ENCODE peak calls at places on chromosomes 3 and 15, in five cellular contexts. C is left kidney; X is activated T-helper 1 cell treated with anti-CD3 and anti-CD28 coated beads, Interleukin-12 subunit alpha, Interleukin-12 subunit beta, Interleukin-2, Interleukin-4 antibody, amounts not matched to agents 30 ng/mL and 10 ng/mL and 1 ng/mL, durations not matched to agents 14 hours and 24 hours and 36 hours; Z is GM03348; Y is hepatocyte. F is an unnamed sample.
A peak's percentile ranks its signal among the peaks of the same experiment; 100 is the strongest.

GRCh38 chr3:64399205-64399800 is 174.0 kb upstream of the PRICKLE2 start:
- DNase-seq in C (peak; percentile 82), X (no peak), Z (peak; percentile 75), Y (peak; percentile 75), F (peak; percentile 65)

GRCh38 chr15:40471105-40471777 is 457 bp downstream of the CHST14 start:
- DNase-seq in C (peak; percentile 83), X (no peak), Z (peak; percentile 57), Y (peak; percentile 62), F (peak; percentile 2)

GRCh38 chr15:60804986-60805949 is 326.3 kb upstream of the ICE2 start:
- DNase-seq in C (peak; percentile 33), X (no peak), Z (peak; percentile 70), Y (no peak), F (peak; percentile 75)

GRCh38 chr15:62165793-62166380 is 802 bp upstream of the C2CD4B start:
- DNase-seq in C (peak; percentile 26), X (no peak), Z (no peak), Y (no peak), F (no peak)

GRCh38 chr3:124663690-124664089 is 66.6 kb upstream of the UMPS start:
- DNase-seq in C (no peak), X (no peak), Z (peak; percentile 33), Y (no peak), F (peak; percentile 52)

GRCh38 chr3:168398371-168399030 is 302.8 kb upstream of the GOLIM4 start:
- DNase-seq in C (no peak), X (no peak), Z (no peak), Y (no peak), F (peak; percentile 3)

GRCh38 chr15:63291507-63291906 is 14.1 kb downstream of the APH1B start:
- DNase-seq in C (peak; percentile 31), X (no peak), Z (peak; percentile 77), Y (peak; percentile 8), F (peak; percentile 91)

GRCh38 chr15:56227315-56227714 is 16.4 kb downstream of the RFX7 start:
- DNase-seq in C (no peak), X (no peak), Z (no peak), Y (no peak), F (no peak)

GRCh38 chr15:62647195-62647865 is 395.2 kb upstream of the TPM1 start:
- DNase-seq in C (peak; percentile 60), X (no peak), Z (no peak), Y (no peak), F (peak; percentile 87)

GRCh38 chr3:54120657-54121403 is 1.5 kb upstream of the CACNA2D3 start:
- DNase-seq in C (peak; percentile 82), X (no peak), Z (peak; percentile 15), Y (peak; percentile 30), F (no peak)

GRCh38 chr15:69813881-69814280 is 283.8 kb downstream of the TLE3 start:
- DNase-seq in C (no peak), X (no peak), Z (no peak), Y (no peak), F (no peak)

GRCh38 chr3:182092662-182093262 is 381.0 kb downstream of the SOX2 start:
- DNase-seq in C (no peak), X (no peak), Z (no peak), Y (no peak), F (no peak)

GRCh38 chr3:73070675-73071575 is 9.5 kb downstream of the EBLN2 start:
- DNase-seq in C (no peak), X (no peak), Z (peak; percentile 67), Y (no peak), F (peak; percentile 97)

GRCh38 chr3:30855390-30855789 is 39.1 kb downstream of the GADL1 start:
- DNase-seq in C (no peak), X (no peak), Z (no peak), Y (peak; percentile 9), F (peak; percentile 5)

GRCh38 chr3:106457278-106458210 is 588.7 kb upstream of the CBLB start:
- DNase-seq in C (peak; percentile 2), X (peak; percentile 13), Z (peak; percentile 84), Y (no peak), F (peak; percentile 97)

GRCh38 chr3:53329933-53330332 is 17.4 kb downstream of the DCP1A start:
- DNase-seq in C (no peak), X (no peak), Z (no peak), Y (no peak), F (no peak)

GRCh38 chr3:64147211-64147610 is 78.1 kb downstream of the PRICKLE2 start:
- DNase-seq in C (no peak), X (no peak), Z (no peak), Y (no peak), F (no peak)

GRCh38 chr15:80118956-80119355 is 33.8 kb upstream of the FAH start:
- DNase-seq in C (no peak), X (no peak), Z (no peak), Y (no peak), F (peak; percentile 5)

GRCh38 chr15:31574761-31575160 is 248.1 kb downstream of the KLF13 start:
- DNase-seq in C (peak; percentile 5), X (no peak), Z (no peak), Y (no peak), F (no peak)

GRCh38 chr3:146065573-146066006 is 95.4 kb downstream of the PLOD2 start:
- DNase-seq in C (peak; percentile 74), X (no peak), Z (peak; percentile 8), Y (peak; percentile 75), F (peak; percentile 69)

GRCh38 chr3:46381662-46382061 is 10.9 kb downstream of the CCR5 start:
- DNase-seq in C (no peak), X (no peak), Z (no peak), Y (no peak), F (no peak)